ENCODE peak calls at places on chromosome 1, in eight cellular contexts. V, C, P, X, M, I, L and Q are unnamed samples.

GRCh38 chr1:230711245-230711644 is 2.7 kb downstream of the AGT start:
- DNase-seq in L (no peak), M (no peak), X (peak; percentile 5), C (no peak), I (no peak), V (no peak), P (no peak), Q (no peak)

GRCh38 chr1:21323091-21323490 is 32.8 kb upstream of the ECE1 start:
- DNase-seq in X (no peak), M (no peak), V (no peak), P (no peak), L (no peak), I (no peak), C (no peak), Q (no peak)

GRCh38 chr1:182206628-182207239 is 145.2 kb upstream of the ZNF648 start:
- DNase-seq in I (no peak), C (no peak), X (no peak), M (peak; percentile 43), V (no peak), P (no peak), L (no peak), Q (no peak)

GRCh38 chr1:201468844-201469644 is at the start of gene PHLDA3:
- DNase-seq in V (no peak), M (peak; percentile 93), P (peak; percentile 59), C (peak; percentile 84), I (peak; percentile 80), X (peak; percentile 93), L (peak; percentile 93), Q (peak; percentile 91)

GRCh38 chr1:161099090-161099802 is 1.1 kb downstream of the KLHDC9 start:
- DNase-seq in I (no peak), V (no peak), L (no peak), M (no peak), P (no peak), X (no peak), C (no peak), Q (no peak)

GRCh38 chr1:1376551-1377226 is 1.7 kb upstream of the AURKAIP1 start:
- DNase-seq in M (no peak), P (no peak), C (no peak), I (no peak), L (no peak), V (no peak), X (no peak), Q (no peak)

GRCh38 chr1:35369922-35370671 is 101.6 kb downstream of the ZMYM4 start:
- DNase-seq in I (peak; percentile 68), L (no peak), V (no peak), X (peak; percentile 90), P (no peak), M (peak; percentile 41), C (peak; percentile 13), Q (no peak)

GRCh38 chr1:229757226-229757625 is 131.2 kb downstream of the URB2 start:
- DNase-seq in C (no peak), V (no peak), I (no peak), L (peak; percentile 13), P (no peak), M (no peak), X (no peak), Q (no peak)

GRCh38 chr1:8727809-8728213 is 89.6 kb downstream of the RERE start:
- DNase-seq in I (no peak), L (no peak), M (no peak), X (no peak), V (no peak), C (no peak), P (no peak), Q (no peak)